ENCODE peak calls at places on chromosomes 13 and 19, in nine cellular contexts. One of them, this sample, is unnamed.
A peak's percentile ranks its signal among the peaks of the same experiment; 100 is the strongest.

GRCh38 chr19:16378291-16378889 is 53.8 kb downstream of the KLF2 start:
- DNase-seq in astrocyte: no peak
- DNase-seq in sigmoid colon: peak; percentile 57
- DNase-seq in Panc1: no peak
- DNase-seq in H1: no peak
- DNase-seq in mammary epithelial cell: no peak
- DNase-seq in gastrocnemius medialis: no peak
- DNase-seq in brain microvascular endothelial cell: no peak
- DNase-seq in left lung: no peak
- DNase-seq in this sample: no peak

GRCh38 chr19:40705362-40705651 is 11.4 kb downstream of the COQ8B start:
- DNase-seq in astrocyte: no peak
- DNase-seq in sigmoid colon: no peak
- DNase-seq in Panc1: no peak
- DNase-seq in H1: no peak
- DNase-seq in mammary epithelial cell: no peak
- DNase-seq in gastrocnemius medialis: no peak
- DNase-seq in brain microvascular endothelial cell: no peak
- DNase-seq in left lung: no peak
- DNase-seq in this sample: peak; percentile 46

GRCh38 chr13:113437408-113438010 is 15.8 kb downstream of the ADPRHL1 start:
- DNase-seq in astrocyte: no peak
- DNase-seq in sigmoid colon: no peak
- DNase-seq in Panc1: no peak
- DNase-seq in H1: no peak
- DNase-seq in mammary epithelial cell: no peak
- DNase-seq in gastrocnemius medialis: no peak
- DNase-seq in brain microvascular endothelial cell: no peak
- DNase-seq in left lung: no peak
- DNase-seq in this sample: no peak

GRCh38 chr13:96053003-96053703 is at the start of gene UGGT2:
- DNase-seq in astrocyte: peak; percentile 87
- DNase-seq in sigmoid colon: peak; percentile 98
- DNase-seq in Panc1: no peak
- DNase-seq in H1: peak; percentile 59
- DNase-seq in mammary epithelial cell: peak; percentile 90
- DNase-seq in gastrocnemius medialis: peak; percentile 78
- DNase-seq in brain microvascular endothelial cell: peak; percentile 91
- DNase-seq in left lung: peak; percentile 95
- DNase-seq in this sample: peak; percentile 95

GRCh38 chr13:59332966-59333365 is 830.8 kb downstream of the DIAPH3 start:
- DNase-seq in astrocyte: no peak
- DNase-seq in sigmoid colon: no peak
- DNase-seq in Panc1: no peak
- DNase-seq in H1: no peak
- DNase-seq in mammary epithelial cell: no peak
- DNase-seq in gastrocnemius medialis: no peak
- DNase-seq in brain microvascular endothelial cell: no peak
- DNase-seq in left lung: no peak
- DNase-seq in this sample: peak; percentile 21

GRCh38 chr13:39401756-39402155 is 201.2 kb downstream of the LHFPL6 start:
- DNase-seq in astrocyte: peak; percentile 39
- DNase-seq in sigmoid colon: no peak
- DNase-seq in Panc1: no peak
- DNase-seq in H1: no peak
- DNase-seq in mammary epithelial cell: no peak
- DNase-seq in gastrocnemius medialis: no peak
- DNase-seq in brain microvascular endothelial cell: no peak
- DNase-seq in left lung: no peak
- DNase-seq in this sample: no peak

GRCh38 chr13:71578048-71578447 is 289.0 kb downstream of the DACH1 start:
- DNase-seq in astrocyte: no peak
- DNase-seq in sigmoid colon: no peak
- DNase-seq in Panc1: no peak
- DNase-seq in H1: no peak
- DNase-seq in mammary epithelial cell: no peak
- DNase-seq in gastrocnemius medialis: no peak
- DNase-seq in brain microvascular endothelial cell: no peak
- DNase-seq in left lung: no peak
- DNase-seq in this sample: no peak

GRCh38 chr19:48726573-48726972 is 7.0 kb upstream of the MAMSTR start:
- DNase-seq in astrocyte: no peak
- DNase-seq in sigmoid colon: no peak
- DNase-seq in Panc1: no peak
- DNase-seq in H1: no peak
- DNase-seq in mammary epithelial cell: no peak
- DNase-seq in gastrocnemius medialis: no peak
- DNase-seq in brain microvascular endothelial cell: no peak
- DNase-seq in left lung: no peak
- DNase-seq in this sample: no peak

GRCh38 chr19:28023064-28023463 is 1189.9 kb downstream of the UQCRFS1 start:
- DNase-seq in astrocyte: peak; percentile 97
- DNase-seq in sigmoid colon: no peak
- DNase-seq in Panc1: no peak
- DNase-seq in H1: no peak
- DNase-seq in mammary epithelial cell: no peak
- DNase-seq in gastrocnemius medialis: no peak
- DNase-seq in brain microvascular endothelial cell: no peak
- DNase-seq in left lung: no peak
- DNase-seq in this sample: no peak

GRCh38 chr13:111184685-111185401 is 69.7 kb downstream of the ARHGEF7 start:
- DNase-seq in astrocyte: no peak
- DNase-seq in sigmoid colon: no peak
- DNase-seq in Panc1: no peak
- DNase-seq in H1: no peak
- DNase-seq in mammary epithelial cell: no peak
- DNase-seq in gastrocnemius medialis: peak; percentile 23
- DNase-seq in brain microvascular endothelial cell: peak; percentile 68
- DNase-seq in left lung: no peak
- DNase-seq in this sample: no peak

GRCh38 chr19:35116085-35116801 is 620 bp downstream of the FXYD3 start:
- DNase-seq in astrocyte: no peak
- DNase-seq in sigmoid colon: no peak
- DNase-seq in Panc1: no peak
- DNase-seq in H1: no peak
- DNase-seq in mammary epithelial cell: peak; percentile 82
- DNase-seq in gastrocnemius medialis: no peak
- DNase-seq in brain microvascular endothelial cell: no peak
- DNase-seq in left lung: no peak
- DNase-seq in this sample: no peak

GRCh38 chr13:53159439-53159838 is 130.8 kb downstream of the OLFM4 start:
- DNase-seq in astrocyte: no peak
- DNase-seq in sigmoid colon: no peak
- DNase-seq in Panc1: no peak
- DNase-seq in H1: no peak
- DNase-seq in mammary epithelial cell: no peak
- DNase-seq in gastrocnemius medialis: no peak
- DNase-seq in brain microvascular endothelial cell: no peak
- DNase-seq in left lung: no peak
- DNase-seq in this sample: no peak

GRCh38 chr13:71540098-71540497 is 326.9 kb downstream of the DACH1 start:
- DNase-seq in astrocyte: no peak
- DNase-seq in sigmoid colon: no peak
- DNase-seq in Panc1: no peak
- DNase-seq in H1: no peak
- DNase-seq in mammary epithelial cell: no peak
- DNase-seq in gastrocnemius medialis: no peak
- DNase-seq in brain microvascular endothelial cell: no peak
- DNase-seq in left lung: no peak
- DNase-seq in this sample: no peak

GRCh38 chr13:99205621-99206220 is 5.1 kb downstream of the UBAC2 start:
- DNase-seq in astrocyte: no peak
- DNase-seq in sigmoid colon: no peak
- DNase-seq in Panc1: no peak
- DNase-seq in H1: no peak
- DNase-seq in mammary epithelial cell: no peak
- DNase-seq in gastrocnemius medialis: no peak
- DNase-seq in brain microvascular endothelial cell: no peak
- DNase-seq in left lung: no peak
- DNase-seq in this sample: no peak

GRCh38 chr13:112168771-112169170 is 101.8 kb downstream of the SOX1 start:
- DNase-seq in astrocyte: no peak
- DNase-seq in sigmoid colon: no peak
- DNase-seq in Panc1: no peak
- DNase-seq in H1: no peak
- DNase-seq in mammary epithelial cell: no peak
- DNase-seq in gastrocnemius medialis: no peak
- DNase-seq in brain microvascular endothelial cell: no peak
- DNase-seq in left lung: no peak
- DNase-seq in this sample: no peak

GRCh38 chr19:40057166-40057565 is 1.1 kb upstream of the ZNF780B start:
- DNase-seq in astrocyte: no peak
- DNase-seq in sigmoid colon: no peak
- DNase-seq in Panc1: no peak
- DNase-seq in H1: no peak
- DNase-seq in mammary epithelial cell: no peak
- DNase-seq in gastrocnemius medialis: no peak
- DNase-seq in brain microvascular endothelial cell: no peak
- DNase-seq in left lung: no peak
- DNase-seq in this sample: no peak

GRCh38 chr13:100349594-100349993 is 239.0 kb downstream of the GGACT start:
- DNase-seq in astrocyte: no peak
- DNase-seq in sigmoid colon: no peak
- DNase-seq in Panc1: no peak
- DNase-seq in H1: no peak
- DNase-seq in mammary epithelial cell: no peak
- DNase-seq in gastrocnemius medialis: no peak
- DNase-seq in brain microvascular endothelial cell: no peak
- DNase-seq in left lung: no peak
- DNase-seq in this sample: no peak

GRCh38 chr19:38587562-38587961 is 30.2 kb downstream of the MAP4K1 start:
- DNase-seq in astrocyte: no peak
- DNase-seq in sigmoid colon: no peak
- DNase-seq in Panc1: no peak
- DNase-seq in H1: no peak
- DNase-seq in mammary epithelial cell: no peak
- DNase-seq in gastrocnemius medialis: no peak
- DNase-seq in brain microvascular endothelial cell: no peak
- DNase-seq in left lung: no peak
- DNase-seq in this sample: no peak

DNA sequence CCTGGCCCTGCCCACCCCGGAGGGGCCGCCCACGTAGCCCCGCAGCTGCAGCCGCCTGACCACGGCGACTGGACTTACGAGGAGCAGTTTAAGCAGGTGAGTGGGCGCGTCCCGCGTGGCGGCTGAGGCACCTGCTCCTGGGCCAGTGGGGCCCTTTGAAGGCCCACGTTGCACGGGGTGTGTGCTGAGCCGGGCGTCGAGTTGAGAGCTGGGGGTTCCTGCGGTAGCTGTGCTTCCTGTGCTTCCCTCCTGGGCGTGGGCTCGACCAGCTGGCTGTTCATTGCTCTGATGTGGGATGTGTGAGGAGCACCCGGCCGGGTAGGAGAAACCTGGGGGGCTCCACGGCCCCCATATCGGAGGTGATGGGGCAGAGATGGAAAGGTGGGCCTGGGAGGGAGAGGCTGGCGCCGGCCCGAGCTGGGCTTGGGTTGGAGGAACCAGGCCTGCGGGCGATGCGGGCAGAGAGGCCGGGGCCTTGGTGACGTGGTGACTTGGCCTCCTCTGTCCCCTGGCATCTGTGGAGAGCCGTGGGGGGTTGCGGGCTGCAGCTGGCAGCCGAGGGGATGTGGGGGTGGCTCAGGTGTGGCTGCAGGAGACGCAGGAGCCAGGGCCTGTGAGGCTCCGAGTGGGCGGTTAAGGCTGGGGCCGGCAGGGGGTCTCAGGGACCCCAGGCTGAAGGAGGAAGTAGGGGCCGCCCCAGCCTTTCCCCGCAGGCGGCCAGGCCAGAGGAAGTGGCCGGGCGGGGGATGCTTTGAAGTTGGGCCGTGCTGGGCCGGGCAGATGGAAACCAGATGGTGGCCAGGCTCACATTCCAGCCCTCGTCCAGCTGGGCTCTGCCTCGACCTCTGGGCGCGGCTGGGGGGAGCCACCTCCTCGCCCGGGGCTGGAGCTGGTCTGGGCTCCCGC is 7.1 kb downstream of the ARID3A start:
- DNase-seq in astrocyte: peak; percentile 87
- DNase-seq in sigmoid colon: peak; percentile 94
- DNase-seq in Panc1: no peak
- DNase-seq in H1: no peak
- DNase-seq in mammary epithelial cell: peak; percentile 61
- DNase-seq in gastrocnemius medialis: no peak
- DNase-seq in brain microvascular endothelial cell: peak; percentile 70
- DNase-seq in left lung: peak; percentile 57
- DNase-seq in this sample: peak; percentile 81
- TF ChIP-seq CTCF in astrocyte: no peak
- TF ChIP-seq CTCF in sigmoid colon: no peak
- TF ChIP-seq CTCF in Panc1: no peak
- TF ChIP-seq CTCF in H1: no peak
- TF ChIP-seq CTCF in mammary epithelial cell: no peak
- TF ChIP-seq CTCF in gastrocnemius medialis: no peak
- TF ChIP-seq CTCF in brain microvascular endothelial cell: peak; percentile 17
- TF ChIP-seq CTCF in left lung: no peak
- TF ChIP-seq CTCF in this sample: no peak

DNA sequence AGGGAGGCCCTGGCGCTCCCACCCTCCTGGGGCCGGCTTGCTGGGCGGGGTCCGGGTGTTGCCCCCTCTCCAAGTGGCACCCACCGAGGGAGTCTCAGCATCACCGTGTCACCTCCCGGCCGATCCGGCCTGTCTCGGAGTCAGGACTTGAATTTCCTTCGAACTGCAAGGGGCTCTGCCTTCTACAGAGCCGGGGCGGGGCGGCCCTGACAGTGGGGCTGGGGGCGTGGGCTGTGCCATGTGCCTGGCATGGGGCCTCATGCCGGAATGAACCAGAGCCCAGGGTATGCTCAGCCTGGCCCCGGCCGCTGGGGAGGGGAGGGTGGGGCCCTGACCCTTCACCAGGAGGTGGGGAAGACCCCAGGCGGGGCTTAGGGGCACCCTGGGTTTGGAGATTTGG is 47.0 kb upstream of the TCF3 start:
- DNase-seq in astrocyte: no peak
- DNase-seq in sigmoid colon: no peak
- DNase-seq in Panc1: no peak
- DNase-seq in H1: no peak
- DNase-seq in mammary epithelial cell: no peak
- DNase-seq in gastrocnemius medialis: no peak
- DNase-seq in brain microvascular endothelial cell: no peak
- DNase-seq in left lung: no peak
- DNase-seq in this sample: no peak
- H3K36me3 ChIP-seq in astrocyte: no peaks in the 10 kb centered on the region
- H3K36me3 ChIP-seq in sigmoid colon: no peaks in the 10 kb centered on the region
- H3K36me3 ChIP-seq in Panc1: no peaks in the 10 kb centered on the region
- H3K36me3 ChIP-seq in H1: no peaks in the 10 kb centered on the region
- H3K36me3 ChIP-seq in mammary epithelial cell: no peaks in the 10 kb centered on the region
- H3K36me3 ChIP-seq in gastrocnemius medialis: no peaks in the 10 kb centered on the region
- H3K36me3 ChIP-seq in brain microvascular endothelial cell: no peaks in the 10 kb centered on the region
- H3K36me3 ChIP-seq in left lung: no peaks in the 10 kb centered on the region
- H3K36me3 ChIP-seq in this sample: no peaks in the 10 kb centered on the region

GRCh38 chr13:73496711-73497110 is 437.9 kb downstream of the KLF5 start:
- DNase-seq in astrocyte: no peak
- DNase-seq in sigmoid colon: no peak
- DNase-seq in Panc1: no peak
- DNase-seq in H1: no peak
- DNase-seq in mammary epithelial cell: no peak
- DNase-seq in gastrocnemius medialis: no peak
- DNase-seq in brain microvascular endothelial cell: no peak
- DNase-seq in left lung: no peak
- DNase-seq in this sample: no peak
- H3K27ac ChIP-seq in astrocyte: no peak overlapping the region
- H3K27ac ChIP-seq in sigmoid colon: no peak overlapping the region
- H3K27ac ChIP-seq in Panc1: no peak overlapping the region
- H3K27ac ChIP-seq in H1: no peak overlapping the region
- H3K27ac ChIP-seq in mammary epithelial cell: peak overlapping the region; percentile 57
- H3K27ac ChIP-seq in gastrocnemius medialis: no peak overlapping the region
- H3K27ac ChIP-seq in brain microvascular endothelial cell: no peak overlapping the region
- H3K27ac ChIP-seq in left lung: no peak overlapping the region
- H3K27ac ChIP-seq in this sample: no peak overlapping the region

GRCh38 chr19:4974855-4975469 is 6.0 kb downstream of the KDM4B start:
- DNase-seq in astrocyte: no peak
- DNase-seq in sigmoid colon: no peak
- DNase-seq in Panc1: no peak
- DNase-seq in H1: no peak
- DNase-seq in mammary epithelial cell: no peak
- DNase-seq in gastrocnemius medialis: no peak
- DNase-seq in brain microvascular endothelial cell: no peak
- DNase-seq in left lung: no peak
- DNase-seq in this sample: no peak
- TF ChIP-seq CTCF in astrocyte: no peak
- TF ChIP-seq CTCF in sigmoid colon: no peak
- TF ChIP-seq CTCF in Panc1: no peak
- TF ChIP-seq CTCF in H1: no peak
- TF ChIP-seq CTCF in mammary epithelial cell: no peak
- TF ChIP-seq CTCF in gastrocnemius medialis: no peak
- TF ChIP-seq CTCF in brain microvascular endothelial cell: no peak
- TF ChIP-seq CTCF in left lung: no peak
- TF ChIP-seq CTCF in this sample: no peak

This sample was measured in uterus.